ENCODE peak calls at places on chromosomes 4 and X, in six cellular contexts. H is glutamatergic neuron; M is KG1; I is activated CD4-positive, alpha-beta T cell treated with anti-CD3 and anti-CD28 coated beads for 24 hours; V is hypothalamus; S is stimulated activated CD4-positive, alpha-beta T cell treated with anti-CD3 and anti-CD28 coated beads, Interleukin-15, amount 100 ng/mL, for 24 hours. F is an unnamed sample.

GRCh38 chrX:112536544-112536943 is 143.2 kb downstream of the LHFPL1 start:
- DNase-seq in S (no peak), V (no peak), I (no peak), H (no peak), M (no peak), F (peak)

GRCh38 chr4:159764343-159764952 is 661.6 kb downstream of the RAPGEF2 start:
- DNase-seq in H (no peak), S (no peak), M (no peak), I (no peak), V (peak), F (no peak)

GRCh38 chr4:99180367-99181169 is 36.5 kb upstream of the ADH4 start:
- DNase-seq in V (no peak), S (no peak), I (no peak), H (no peak), M (no peak), F (no peak)

GRCh38 chrX:88881536-88881935 is 134.5 kb downstream of the CPXCR1 start:
- DNase-seq in M (no peak), S (no peak), I (no peak), H (no peak), V (no peak), F (no peak)

GRCh38 chr4:155047755-155048154 is 160.7 kb upstream of the NPY2R start:
- DNase-seq in M (no peak), S (no peak), V (no peak), I (no peak), H (no peak), F (no peak)

GRCh38 chr4:110164856-110165255 is 33.6 kb downstream of the ELOVL6 start:
- DNase-seq in H (no peak), S (no peak), M (no peak), I (no peak), V (no peak), F (no peak)

GRCh38 chr4:10115271-10115656 is 1.3 kb downstream of the WDR1 start:
- DNase-seq in I (no peak), H (no peak), M (no peak), S (no peak), V (no peak), F (no peak)

GRCh38 chr4:5750052-5750950 is 39.3 kb downstream of the EVC start:
- DNase-seq in V (no peak), S (no peak), I (no peak), H (no peak), M (no peak), F (no peak)

GRCh38 chr4:122099896-122100295 is 52.2 kb upstream of the BLTP1 start:
- DNase-seq in S (no peak), I (no peak), M (no peak), H (no peak), V (no peak), F (no peak)